ENCODE peak calls at places on chromosomes 16 and 17, in eight cellular contexts. A, H, D, J, S, P, Y and Q are unnamed samples.

GRCh38 chr16:49849709-49850108 is 6.2 kb downstream of the ZNF423 start:
- DNase-seq in A (no peak), H (no peak), S (no peak), J (no peak), Y (no peak), P (no peak), D (no peak), Q (no peak)

GRCh38 chr16:13110124-13110796 is 208.9 kb downstream of the SHISA9 start:
- DNase-seq in D (no peak), P (peak), J (no peak), A (no peak), H (no peak), Y (no peak), S (peak), Q (peak)

GRCh38 chr16:75494696-75495601 is at the start of gene CHST6:
- DNase-seq in Y (no peak), S (peak), D (no peak), J (peak), P (peak), A (peak), H (peak), Q (no peak)

GRCh38 chr16:87391324-87391949 is 699 bp upstream of the MAP1LC3B start:
- DNase-seq in D (peak), S (peak), A (peak), H (no peak), Y (no peak), J (peak), P (peak), Q (no peak)

GRCh38 chr17:43399839-43400328 is 1.1 kb downstream of the ARL4D start:
- DNase-seq in D (no peak), P (no peak), S (peak), Y (no peak), A (peak), H (no peak), J (no peak), Q (no peak)

GRCh38 chr16:17387226-17387625 is 83.5 kb downstream of the XYLT1 start:
- DNase-seq in P (no peak), Y (no peak), D (no peak), J (no peak), S (no peak), A (no peak), H (no peak), Q (no peak)

GRCh38 chr17:43905985-43906852 is 1.1 kb downstream of the MPP2 start:
- DNase-seq in H (no peak), P (peak), Y (no peak), A (peak), J (peak), S (peak), D (no peak), Q (peak)

GRCh38 chr17:19016297-19016696 is 11.7 kb upstream of the FAM83G start:
- DNase-seq in Y (no peak), H (no peak), P (no peak), J (no peak), S (no peak), D (no peak), A (no peak), Q (no peak)

GRCh38 chr16:71515026-71515425 is 11.2 kb upstream of the CHST4 start:
- DNase-seq in H (no peak), Y (no peak), P (peak), J (no peak), D (no peak), A (no peak), S (peak), Q (no peak)